ENCODE peak calls at places on chromosome 16, in four cellular contexts. N is IMR-90, O is H9, K is H1. T is an unnamed sample.

GRCh38 chr16:30054451-30054850 is 11.1 kb upstream of the ALDOA start:
- DNase-seq in O (no peak), K (no peak), N (no peak), T (peak; percentile 26)

GRCh38 chr16:85675528-85675927 is 13.2 kb downstream of the GINS2 start:
- DNase-seq in K (no peak), O (no peak), N (peak; percentile 56), T (no peak)

GRCh38 chr16:14291941-14292825 is 221.1 kb downstream of the MRTFB start:
- DNase-seq in N (no peak), O (no peak), K (no peak), T (no peak)

GRCh38 chr16:27154573-27155521 is 48.5 kb upstream of the KDM8 start:
- DNase-seq in O (peak; percentile 79), N (peak; percentile 21), K (peak; percentile 41), T (peak; percentile 72)

GRCh38 chr16:60642956-60643355 is 1393.3 kb downstream of the CDH8 start:
- DNase-seq in O (no peak), N (no peak), K (no peak), T (peak; percentile 8)

GRCh38 chr16:22308824-22309520 is 11.8 kb downstream of the POLR3E start:
- DNase-seq in K (no peak), N (no peak), O (no peak), T (no peak)

GRCh38 chr16:17194190-17194780 is 276.5 kb downstream of the XYLT1 start:
- DNase-seq in N (peak; percentile 16), K (peak; percentile 70), O (peak; percentile 81), T (peak; percentile 74)

GRCh38 chr16:58426095-58426494 is 33.8 kb downstream of the GINS3 start:
- DNase-seq in K (no peak), N (no peak), O (no peak), T (no peak)

GRCh38 chr16:22325598-22326368 is 28.6 kb downstream of the POLR3E start:
- DNase-seq in N (no peak), O (no peak), K (no peak), T (no peak)

GRCh38 chr16:61413026-61413425 is 623.2 kb downstream of the CDH8 start:
- DNase-seq in K (no peak), O (no peak), N (no peak), T (no peak)

GRCh38 chr16:28492511-28492910 is 637 bp upstream of the CLN3 start:
- DNase-seq in N (no peak), K (no peak), O (no peak), T (no peak)

GRCh38 chr16:30018731-30019158 is 4.3 kb upstream of the C16orf92 start:
- DNase-seq in O (no peak), N (peak; percentile 40), K (no peak), T (peak; percentile 39)

GRCh38 chr16:65453646-65454045 is 331.8 kb upstream of the CDH11 start:
- DNase-seq in K (no peak), N (no peak), O (no peak), T (no peak)

GRCh38 chr16:84013787-84014569 is 28.6 kb downstream of the SLC38A8 start:
- DNase-seq in N (peak; percentile 2), K (peak; percentile 100), O (peak; percentile 99), T (peak; percentile 100)

GRCh38 chr16:22665048-22665797 is 148.7 kb upstream of the HS3ST2 start:
- DNase-seq in K (no peak), O (peak; percentile 23), N (no peak), T (no peak)

GRCh38 chr16:80309178-80309577 is 231.6 kb upstream of the DYNLRB2 start:
- DNase-seq in K (no peak), O (no peak), N (no peak), T (no peak)

GRCh38 chr16:28321700-28322411 is 29.5 kb downstream of the SBK1 start:
- DNase-seq in N (peak; percentile 9), O (peak; percentile 70), K (no peak), T (peak; percentile 44)

GRCh38 chr16:27677300-27677699 is 127.4 kb downstream of the KATNIP start:
- DNase-seq in O (no peak), N (peak; percentile 59), K (no peak), T (no peak)

GRCh38 chr16:30844671-30845449 is 49.0 kb downstream of the BCL7C start:
- DNase-seq in O (peak; percentile 74), K (peak; percentile 13), N (peak; percentile 90), T (peak; percentile 93)

GRCh38 chr16:66502020-66502913 is 47.7 kb downstream of the TK2 start:
- DNase-seq in N (peak; percentile 46), K (no peak), O (no peak), T (no peak)

GRCh38 chr16:85621698-85622433 is 8.7 kb downstream of the GSE1 start:
- DNase-seq in K (no peak), N (no peak), O (no peak), T (no peak)

GRCh38 chr16:17647879-17648649 is 177.3 kb upstream of the XYLT1 start:
- DNase-seq in K (no peak), O (no peak), N (no peak), T (no peak)

GRCh38 chr16:35142809-35143192 is 1683.4 kb downstream of the TP53TG3F start:
- DNase-seq in N (no peak), K (no peak), O (no peak), T (no peak)

GRCh38 chr16:24580665-24581064 is 41.3 kb downstream of the RBBP6 start:
- DNase-seq in K (no peak), N (peak; percentile 62), O (no peak), T (no peak)

GRCh38 chr16:64627781-64628180 is 494.1 kb downstream of the CDH11 start:
- DNase-seq in O (no peak), K (no peak), N (no peak), T (no peak)

GRCh38 chr16:19126300-19126699 is 12.5 kb downstream of the ITPRIPL2 start:
- DNase-seq in N (no peak), O (no peak), K (no peak), T (no peak)

GRCh38 chr16:28585674-28586073 is 11.2 kb downstream of the SULT1A2 start:
- DNase-seq in N (no peak), O (no peak), K (no peak), T (no peak)

GRCh38 chr16:2716101-2716885 is 3.7 kb downstream of the PRSS27 start:
- DNase-seq in N (no peak), O (no peak), K (no peak), T (no peak)

GRCh38 chr16:86517033-86517432 is 6.7 kb downstream of the FOXF1 start:
- DNase-seq in K (no peak), N (peak; percentile 21), O (no peak), T (no peak)

GRCh38 chr16:85570735-85571562 is 42.2 kb upstream of the GSE1 start:
- DNase-seq in O (no peak), K (no peak), N (no peak), T (no peak)

GRCh38 chr16:52597073-52597771 is 50.3 kb upstream of the TOX3 start:
- DNase-seq in O (no peak), N (no peak), K (no peak), T (no peak)

GRCh38 chr16:78483124-78483992 is 383.9 kb downstream of the WWOX start:
- DNase-seq in O (no peak), K (no peak), N (no peak), T (no peak)

GRCh38 chr16:20610192-20610891 is 34.2 kb upstream of the ACSM2B start:
- DNase-seq in N (no peak), O (no peak), K (no peak), T (no peak)

GRCh38 chr16:84295203-84295850 is 649 bp downstream of the WFDC1 start:
- DNase-seq in O (no peak), N (peak; percentile 16), K (no peak), T (no peak)

GRCh38 chr16:81313731-81314602 is 795 bp upstream of the GAN start:
- DNase-seq in K (peak; percentile 58), O (peak; percentile 69), N (no peak), T (peak; percentile 93)

GRCh38 chr16:4390266-4391260 is 18.9 kb downstream of the VASN start:
- DNase-seq in O (peak; percentile 76), N (no peak), K (no peak), T (peak; percentile 70)
- H2BK15ac ChIP-seq in O (no peak overlapping the region), N (no peak overlapping the region), K (peak overlapping the region; percentile 96), T (no peak overlapping the region)

GRCh38 chr16:50497592-50497991 is 50.6 kb upstream of the NKD1 start:
- DNase-seq in N (peak; percentile 13), K (no peak), O (no peak), T (no peak)
- H3K56ac ChIP-seq in N (no peak overlapping the region), K (no peak overlapping the region), O (no peak overlapping the region), T (no peak overlapping the region)

DNA sequence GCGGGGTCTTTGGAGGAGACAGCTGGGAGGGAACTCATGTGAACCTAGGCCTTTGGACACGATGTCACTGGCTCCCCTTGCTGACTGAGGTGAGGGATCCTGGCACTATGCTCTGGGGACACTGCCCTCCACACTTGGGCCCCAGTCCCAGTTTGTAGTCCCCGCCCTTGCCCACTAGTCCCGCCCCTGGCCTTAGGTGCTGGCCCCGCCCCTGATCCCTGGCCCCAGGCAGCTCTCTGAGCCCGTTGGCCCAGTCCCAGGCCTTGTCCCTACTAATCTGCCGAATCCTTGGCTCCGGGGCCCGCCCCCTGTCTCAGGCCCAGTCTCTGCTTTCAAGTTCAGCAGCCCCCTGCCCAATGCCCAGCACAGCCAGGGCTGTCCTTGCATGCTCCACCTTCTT is 61.0 kb downstream of the SMPD3 start:
- DNase-seq in N (no peak), O (peak; percentile 95), K (no peak), T (no peak)
- H2BK120ac ChIP-seq in N (no peak overlapping the region), O (no peak overlapping the region), K (no peak overlapping the region), T (no peak overlapping the region)

GRCh38 chr16:88413631-88414030 is 30.9 kb downstream of the ZNF469 start:
- DNase-seq in K (no peak), O (no peak), N (no peak), T (no peak)
- H2BK15ac ChIP-seq in K (no peak overlapping the region), O (no peak overlapping the region), N (no peak overlapping the region), T (no peak overlapping the region)

DNA sequence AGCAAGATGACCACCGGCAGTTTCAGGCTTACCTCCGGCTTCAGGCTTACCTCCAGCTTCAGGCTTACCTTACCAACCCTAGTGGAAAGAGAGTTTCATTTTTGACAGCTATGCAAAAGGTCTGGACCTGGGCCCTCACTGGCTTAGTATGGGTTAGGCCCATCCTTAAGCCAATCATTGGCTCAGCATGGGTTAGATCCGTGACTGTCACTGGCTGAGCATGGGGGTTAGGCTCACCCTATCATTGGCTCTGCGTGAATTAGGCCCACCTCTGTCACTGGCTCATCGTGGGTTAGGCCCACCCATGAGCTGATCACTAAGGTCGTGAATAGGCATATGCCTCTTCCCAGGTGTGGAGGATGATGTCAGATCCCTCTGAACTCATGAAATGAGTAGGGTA is 8.1 kb downstream of the NDE1 start:
- DNase-seq in K (no peak), O (peak; percentile 30), N (no peak), T (peak; percentile 19)
- H3K56ac ChIP-seq in K (no peak overlapping the region), O (no peak overlapping the region), N (no peak overlapping the region), T (no peak overlapping the region)

DNA sequence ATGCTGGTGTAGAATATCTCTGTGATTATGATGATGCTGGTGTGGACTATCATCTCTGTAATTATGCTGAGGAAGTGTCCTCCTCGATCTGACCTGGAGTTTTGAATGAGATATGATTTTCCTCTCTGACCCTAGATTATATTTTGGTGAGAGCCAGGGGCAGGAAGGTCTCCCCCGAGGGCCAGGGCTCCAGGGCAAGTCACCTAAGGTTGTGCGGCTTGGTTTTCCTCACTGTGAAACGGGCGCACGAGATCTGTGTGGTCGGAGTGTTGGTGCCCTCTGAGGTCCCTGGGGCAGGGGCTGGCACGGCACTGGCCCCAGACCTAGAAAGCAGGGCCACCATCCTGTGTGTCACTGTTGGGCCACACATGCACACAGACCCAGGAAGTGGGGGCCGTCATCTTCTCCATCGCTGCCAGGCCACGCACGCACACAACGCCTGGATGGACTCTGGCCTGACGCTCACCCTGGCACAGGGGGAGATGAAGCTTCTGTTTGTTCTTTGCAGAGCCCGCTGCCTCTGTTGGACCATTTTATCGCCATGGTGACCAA is 67.7 kb upstream of the ZNF469 start:
- DNase-seq in N (no peak), O (no peak), K (no peak), T (no peak)
- H2BK120ac ChIP-seq in N (peak overlapping the region; percentile 99), O (no peak overlapping the region), K (no peak overlapping the region), T (no peak overlapping the region)

GRCh38 chr16:9027070-9027799 is 63.5 kb upstream of the USP7 start:
- DNase-seq in N (no peak), O (no peak), K (no peak), T (no peak)
- H2BK15ac ChIP-seq in N (no peak overlapping the region), O (no peak overlapping the region), K (no peak overlapping the region), T (no peak overlapping the region)